ENCODE peak calls at places on chromosomes 16 and 17, in five cellular contexts. Z is WTC11, V is HepG2, P is H1, B is K562. H is an unnamed sample.

GRCh38 chr16:27235055-27235937 is 32.0 kb downstream of the KDM8 start:
- DNase-seq in B (peak; percentile 80), Z (peak; percentile 46), V (peak; percentile 60), P (no peak), H (peak; percentile 73)

GRCh38 chr16:1408171-1408837 is 6.2 kb downstream of the UNKL start:
- DNase-seq in P (peak; percentile 99), V (peak; percentile 76), B (peak; percentile 99), Z (peak; percentile 93), H (peak; percentile 93)

GRCh38 chr16:9836118-9836736 is 346.0 kb downstream of the GRIN2A start:
- DNase-seq in B (peak; percentile 37), Z (no peak), P (no peak), V (no peak), H (peak; percentile 72)

GRCh38 chr16:84774810-84775209 is 45.0 kb upstream of the CRISPLD2 start:
- DNase-seq in Z (no peak), B (no peak), P (no peak), V (no peak), H (no peak)

GRCh38 chr17:27420211-27420950 is 35.9 kb upstream of the KSR1 start:
- DNase-seq in Z (no peak), B (no peak), P (no peak), V (no peak), H (no peak)

GRCh38 chr16:35306915-35307314 is 1847.5 kb downstream of the TP53TG3F start:
- DNase-seq in V (no peak), P (no peak), B (no peak), Z (no peak), H (no peak)

GRCh38 chr17:33266116-33266515 is 27.0 kb downstream of the ASIC2 start:
- DNase-seq in B (no peak), Z (no peak), V (no peak), P (no peak), H (no peak)

GRCh38 chr17:4998666-4999428 is 1.1 kb downstream of the KIF1C start:
- DNase-seq in V (peak; percentile 86), P (peak; percentile 51), Z (peak; percentile 17), B (peak; percentile 33), H (peak; percentile 51)

GRCh38 chr16:62240722-62241121 is 204.5 kb upstream of the CDH8 start:
- DNase-seq in P (no peak), Z (no peak), B (no peak), V (no peak), H (no peak)

GRCh38 chr17:258906-259305 is 77.5 kb upstream of the DOC2B start:
- DNase-seq in B (no peak), P (peak; percentile 46), V (no peak), Z (peak; percentile 7), H (no peak)

GRCh38 chr17:57578608-57578990 is 166.5 kb downstream of the CCDC182 start:
- DNase-seq in V (no peak), Z (no peak), P (no peak), B (no peak), H (no peak)

GRCh38 chr17:77286641-77287431 is 146.1 kb downstream of the SEC14L1 start:
- DNase-seq in Z (no peak), V (peak; percentile 100), P (no peak), B (no peak), H (no peak)

GRCh38 chr16:65817066-65817465 is 549.4 kb upstream of the CDH5 start:
- DNase-seq in P (no peak), B (no peak), Z (no peak), V (no peak), H (peak; percentile 48)

DNA sequence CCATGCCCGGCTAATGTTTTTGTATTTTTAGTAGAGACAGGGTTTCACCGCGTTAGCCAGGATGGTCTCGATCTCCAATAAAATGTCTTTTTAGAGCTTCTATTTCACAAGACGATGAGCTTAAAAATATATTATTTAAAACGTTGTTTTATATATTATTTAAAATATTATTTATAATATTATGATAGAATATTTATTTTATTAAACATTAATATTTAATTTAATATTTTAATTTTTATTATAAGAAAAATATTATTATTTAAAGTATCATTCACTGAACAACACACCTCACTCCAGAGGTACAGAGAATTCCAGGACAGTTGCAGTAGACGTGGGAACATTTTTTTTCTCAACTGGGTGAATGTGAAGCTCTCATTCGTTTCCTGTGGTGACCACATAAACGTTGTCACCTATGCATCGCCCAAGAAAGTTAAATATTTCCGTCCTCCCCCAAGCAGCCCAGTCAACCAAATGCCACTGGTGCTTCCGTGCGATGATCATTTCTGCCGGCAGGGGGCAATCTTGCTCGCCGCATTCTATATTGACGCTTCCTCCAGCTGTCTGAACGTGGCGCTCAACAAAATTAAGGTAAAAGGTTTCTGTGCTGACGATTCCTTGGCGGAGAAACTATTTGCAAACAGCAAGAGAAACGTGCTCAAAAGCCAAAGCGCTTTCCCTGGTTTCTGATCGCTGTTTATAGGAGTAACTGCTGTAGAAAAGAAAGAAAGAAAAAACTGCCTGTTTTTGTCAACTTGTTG is 41.7 kb upstream of the PRSS54 start:
- DNase-seq in P (peak; percentile 99), V (peak; percentile 78), Z (peak; percentile 94), B (peak; percentile 83), H (peak; percentile 95)
- TF ChIP-seq CREB1 in P (peak; percentile 47), V (no peak), Z (no peak), B (peak; percentile 39), H (peak; percentile 29)

DNA sequence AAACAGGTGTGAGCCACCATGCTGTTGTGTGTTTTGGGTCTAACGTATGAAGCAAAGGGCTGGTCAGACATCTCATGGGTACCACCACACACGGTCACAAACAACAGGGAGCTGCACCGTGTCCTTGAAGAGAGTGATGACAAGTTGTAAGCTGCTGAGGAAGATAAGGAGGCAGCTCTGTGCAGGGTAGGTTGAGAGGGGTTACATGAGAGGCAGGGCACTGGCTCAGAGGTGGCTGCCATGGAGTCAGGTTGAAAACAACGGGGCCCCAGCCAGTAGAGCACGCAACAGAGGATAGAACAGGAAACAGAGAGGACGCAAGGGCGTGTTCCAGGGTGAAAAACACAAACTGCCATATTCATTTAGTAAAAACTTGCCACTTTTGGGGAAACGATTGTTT is 52.2 kb downstream of the TRARG1 start:
- DNase-seq in P (no peak), V (no peak), B (peak; percentile 32), Z (peak; percentile 2), H (no peak)
- TF ChIP-seq CREB1 in P (no peak), V (no peak), B (no peak), Z (no peak), H (no peak)

GRCh38 chr16:17414421-17414820 is 56.3 kb downstream of the XYLT1 start:
- DNase-seq in Z (no peak), P (no peak), V (no peak), B (no peak), H (no peak)

GRCh38 chr16:17412221-17412620 is 58.5 kb downstream of the XYLT1 start:
- DNase-seq in V (no peak), Z (no peak), B (no peak), P (no peak), H (peak; percentile 79)

GRCh38 chr16:17414916-17415315 is 55.8 kb downstream of the XYLT1 start:
- DNase-seq in Z (no peak), P (no peak), B (no peak), V (no peak), H (no peak)

GRCh38 chr16:17411263-17411662 is 59.5 kb downstream of the XYLT1 start:
- DNase-seq in B (no peak), V (no peak), Z (no peak), P (no peak), H (no peak)

GRCh38 chr16:17413508-17413907 is 57.3 kb downstream of the XYLT1 start:
- DNase-seq in P (no peak), V (no peak), Z (no peak), B (no peak), H (no peak)
- TF ChIP-seq CREB1 in P (no peak), V (no peak), Z (no peak), B (no peak), H (no peak)

GRCh38 chr17:21173543-21173942 is 40.4 kb downstream of the TMEM11 start:
- DNase-seq in B (no peak), P (peak; percentile 17), V (no peak), Z (no peak), H (no peak)

GRCh38 chr17:21174186-21174585 is 39.8 kb downstream of the TMEM11 start:
- DNase-seq in B (no peak), Z (no peak), V (no peak), P (no peak), H (no peak)

GRCh38 chr17:21170829-21171228 is 43.1 kb downstream of the TMEM11 start:
- DNase-seq in B (no peak), Z (no peak), V (no peak), P (no peak), H (no peak)

GRCh38 chr17:21171309-21171922 is 42.5 kb downstream of the TMEM11 start:
- DNase-seq in V (no peak), P (no peak), B (no peak), Z (no peak), H (no peak)

DNA sequence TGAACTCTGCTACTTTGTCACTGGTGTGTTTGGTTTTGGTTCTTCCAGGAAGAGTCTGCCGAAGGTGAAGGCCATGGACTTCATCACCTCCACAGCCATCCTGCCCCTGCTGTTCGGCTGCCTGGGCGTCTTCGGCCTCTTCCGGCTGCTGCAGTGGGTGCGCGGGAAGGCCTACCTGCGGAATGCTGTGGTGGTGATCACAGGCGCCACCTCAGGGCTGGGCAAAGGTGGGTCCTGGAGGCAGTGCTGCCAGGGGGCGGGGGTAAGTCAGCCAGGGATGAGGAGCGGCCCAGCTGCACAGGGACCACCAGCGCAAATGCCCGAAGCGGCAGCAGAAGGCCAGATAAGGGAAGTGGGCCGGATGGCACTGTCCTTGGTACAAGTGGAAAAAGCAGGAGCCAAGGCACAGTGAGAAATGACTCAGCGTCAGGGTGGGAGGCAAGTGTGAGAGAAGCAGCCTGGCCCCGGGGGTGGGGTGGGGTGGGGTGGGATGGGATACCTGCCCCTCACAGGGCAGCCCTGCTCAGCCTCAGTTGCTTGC is 41.9 kb downstream of the TMEM11 start:
- DNase-seq in Z (no peak), V (no peak), B (no peak), P (no peak), H (no peak)
- TF ChIP-seq CREB1 in Z (no peak), V (no peak), B (no peak), P (no peak), H (no peak)

GRCh38 chr17:64177346-64178010 is 47.5 kb upstream of the ERN1 start:
- DNase-seq in P (no peak), B (no peak), Z (no peak), V (no peak), H (no peak)

GRCh38 chr17:64176556-64176955 is 46.6 kb upstream of the ERN1 start:
- DNase-seq in B (no peak), P (no peak), V (no peak), Z (no peak), H (no peak)

GRCh38 chr17:64173646-64174045 is 43.7 kb upstream of the ERN1 start:
- DNase-seq in B (no peak), P (no peak), Z (no peak), V (no peak), H (no peak)

GRCh38 chr17:64172510-64172909 is 42.6 kb upstream of the ERN1 start:
- DNase-seq in V (no peak), P (no peak), B (peak; percentile 45), Z (no peak), H (no peak)

GRCh38 chr17:64174686-64175456 is 44.9 kb upstream of the ERN1 start:
- DNase-seq in B (no peak), V (no peak), Z (no peak), P (no peak), H (no peak)
- TF ChIP-seq CREB1 in B (no peak), V (no peak), Z (no peak), P (no peak), H (no peak)

GRCh38 chr16:83185902-83186301 is 559.1 kb downstream of the CDH13 start:
- DNase-seq in B (no peak), P (no peak), Z (no peak), V (no peak), H (no peak)

GRCh38 chr16:83187404-83187803 is 560.6 kb downstream of the CDH13 start:
- DNase-seq in Z (no peak), V (no peak), B (no peak), P (no peak), H (no peak)
- TF ChIP-seq CREB1 in Z (no peak), V (no peak), B (no peak), P (no peak), H (no peak)

H was measured in GM23338.